ENCODE peak calls at places on chromosomes 6 and 20, in six cellular contexts. One of them, this sample, is unnamed.

GRCh38 chr6:156780117-156780641 is 3.0 kb downstream of the ARID1B start:
- DNase-seq in C1 segment of cervical spinal cord: no peak
- DNase-seq in neural crest cell: no peak
- DNase-seq in GM10248: peak; percentile 71
- DNase-seq in suprapubic skin: no peak
- DNase-seq in Right ventricle myocardium superior: no peak
- DNase-seq in this sample: peak; percentile 86

GRCh38 chr6:39937686-39938333 is 3.5 kb upstream of the MOCS1 start:
- DNase-seq in GM10248: no peak
- DNase-seq in Right ventricle myocardium superior: no peak
- DNase-seq in suprapubic skin: no peak
- DNase-seq in C1 segment of cervical spinal cord: no peak
- DNase-seq in neural crest cell: no peak
- DNase-seq in this sample: no peak

GRCh38 chr6:167296902-167297301 is 5.8 kb downstream of the UNC93A start:
- DNase-seq in suprapubic skin: no peak
- DNase-seq in GM10248: no peak
- DNase-seq in neural crest cell: no peak
- DNase-seq in C1 segment of cervical spinal cord: no peak
- DNase-seq in Right ventricle myocardium superior: no peak
- DNase-seq in this sample: no peak

GRCh38 chr6:170286246-170286933 is 4.5 kb downstream of the DLL1 start:
- DNase-seq in neural crest cell: peak; percentile 63
- DNase-seq in Right ventricle myocardium superior: peak; percentile 74
- DNase-seq in suprapubic skin: no peak
- DNase-seq in C1 segment of cervical spinal cord: no peak
- DNase-seq in GM10248: no peak
- DNase-seq in this sample: no peak

GRCh38 chr6:39444479-39445019 is 122.0 kb upstream of the KCNK16 start:
- DNase-seq in neural crest cell: no peak
- DNase-seq in GM10248: no peak
- DNase-seq in C1 segment of cervical spinal cord: no peak
- DNase-seq in suprapubic skin: no peak
- DNase-seq in Right ventricle myocardium superior: no peak
- DNase-seq in this sample: no peak

GRCh38 chr20:1562622-1563021 is 5.1 kb upstream of the SIRPD start:
- DNase-seq in Right ventricle myocardium superior: no peak
- DNase-seq in neural crest cell: no peak
- DNase-seq in C1 segment of cervical spinal cord: no peak
- DNase-seq in GM10248: no peak
- DNase-seq in suprapubic skin: no peak
- DNase-seq in this sample: peak; percentile 97

GRCh38 chr20:36096404-36096799 is 58.1 kb upstream of the EPB41L1 start:
- DNase-seq in C1 segment of cervical spinal cord: no peak
- DNase-seq in Right ventricle myocardium superior: no peak
- DNase-seq in neural crest cell: no peak
- DNase-seq in GM10248: no peak
- DNase-seq in suprapubic skin: no peak
- DNase-seq in this sample: no peak

GRCh38 chr20:58146761-58147160 is 81.7 kb downstream of the ANKRD60 start:
- DNase-seq in Right ventricle myocardium superior: no peak
- DNase-seq in neural crest cell: no peak
- DNase-seq in C1 segment of cervical spinal cord: no peak
- DNase-seq in GM10248: no peak
- DNase-seq in suprapubic skin: peak; percentile 21
- DNase-seq in this sample: no peak

GRCh38 chr6:105179244-105180065 is at the start of gene POPDC3:
- DNase-seq in GM10248: peak; percentile 26
- DNase-seq in Right ventricle myocardium superior: no peak
- DNase-seq in suprapubic skin: no peak
- DNase-seq in neural crest cell: peak; percentile 28
- DNase-seq in C1 segment of cervical spinal cord: no peak
- DNase-seq in this sample: no peak

GRCh38 chr20:45857836-45858250 is 429 bp downstream of the ZSWIM3 start:
- DNase-seq in suprapubic skin: no peak
- DNase-seq in GM10248: peak; percentile 81
- DNase-seq in Right ventricle myocardium superior: no peak
- DNase-seq in neural crest cell: no peak
- DNase-seq in C1 segment of cervical spinal cord: no peak
- DNase-seq in this sample: peak; percentile 56

GRCh38 chr6:71529769-71530168 is 241.2 kb downstream of the OGFRL1 start:
- DNase-seq in suprapubic skin: no peak
- DNase-seq in neural crest cell: no peak
- DNase-seq in GM10248: no peak
- DNase-seq in C1 segment of cervical spinal cord: no peak
- DNase-seq in Right ventricle myocardium superior: no peak
- DNase-seq in this sample: no peak

GRCh38 chr6:39792501-39793450 is 600 bp downstream of the DAAM2 start:
- DNase-seq in GM10248: no peak
- DNase-seq in C1 segment of cervical spinal cord: no peak
- DNase-seq in neural crest cell: no peak
- DNase-seq in Right ventricle myocardium superior: no peak
- DNase-seq in suprapubic skin: peak; percentile 71
- DNase-seq in this sample: no peak

GRCh38 chr20:63766695-63767426 is 27.3 kb downstream of the SLC2A4RG start:
- DNase-seq in GM10248: no peak
- DNase-seq in Right ventricle myocardium superior: no peak
- DNase-seq in neural crest cell: no peak
- DNase-seq in C1 segment of cervical spinal cord: no peak
- DNase-seq in suprapubic skin: no peak
- DNase-seq in this sample: no peak

GRCh38 chr6:112475083-112475482 is 128.0 kb downstream of the RFPL4B start:
- DNase-seq in suprapubic skin: no peak
- DNase-seq in neural crest cell: no peak
- DNase-seq in Right ventricle myocardium superior: no peak
- DNase-seq in GM10248: no peak
- DNase-seq in C1 segment of cervical spinal cord: no peak
- DNase-seq in this sample: no peak

GRCh38 chr6:144394209-144394608 is 109.1 kb downstream of the UTRN start:
- DNase-seq in neural crest cell: no peak
- DNase-seq in C1 segment of cervical spinal cord: no peak
- DNase-seq in GM10248: no peak
- DNase-seq in suprapubic skin: no peak
- DNase-seq in Right ventricle myocardium superior: no peak
- DNase-seq in this sample: peak; percentile 22

GRCh38 chr6:135291288-135292116 is 110.4 kb downstream of the MYB start:
- DNase-seq in GM10248: no peak
- DNase-seq in suprapubic skin: no peak
- DNase-seq in C1 segment of cervical spinal cord: no peak
- DNase-seq in Right ventricle myocardium superior: no peak
- DNase-seq in neural crest cell: no peak
- DNase-seq in this sample: peak; percentile 42

GRCh38 chr6:126824815-126825214 is 293.7 kb upstream of the RSPO3 start:
- DNase-seq in GM10248: no peak
- DNase-seq in C1 segment of cervical spinal cord: no peak
- DNase-seq in neural crest cell: no peak
- DNase-seq in suprapubic skin: no peak
- DNase-seq in Right ventricle myocardium superior: no peak
- DNase-seq in this sample: no peak

GRCh38 chr20:8398289-8399051 is 266.4 kb downstream of the PLCB1 start:
- DNase-seq in C1 segment of cervical spinal cord: no peak
- DNase-seq in Right ventricle myocardium superior: no peak
- DNase-seq in GM10248: no peak
- DNase-seq in suprapubic skin: no peak
- DNase-seq in neural crest cell: no peak
- DNase-seq in this sample: no peak

GRCh38 chr6:148175511-148176188 is 167.0 kb upstream of the SASH1 start:
- DNase-seq in C1 segment of cervical spinal cord: no peak
- DNase-seq in Right ventricle myocardium superior: no peak
- DNase-seq in GM10248: no peak
- DNase-seq in neural crest cell: no peak
- DNase-seq in suprapubic skin: no peak
- DNase-seq in this sample: no peak

GRCh38 chr20:47493175-47493953 is 8.3 kb upstream of the NCOA3 start:
- DNase-seq in Right ventricle myocardium superior: peak; percentile 94
- DNase-seq in neural crest cell: no peak
- DNase-seq in suprapubic skin: peak; percentile 90
- DNase-seq in GM10248: no peak
- DNase-seq in C1 segment of cervical spinal cord: no peak
- DNase-seq in this sample: peak; percentile 86

GRCh38 chr6:159983641-159984080 is 14.8 kb downstream of the IGF2R start:
- DNase-seq in GM10248: no peak
- DNase-seq in Right ventricle myocardium superior: peak; percentile 41
- DNase-seq in C1 segment of cervical spinal cord: no peak
- DNase-seq in neural crest cell: no peak
- DNase-seq in suprapubic skin: no peak
- DNase-seq in this sample: peak; percentile 95

GRCh38 chr20:13302647-13303425 is 81.8 kb downstream of the ISM1 start:
- DNase-seq in C1 segment of cervical spinal cord: no peak
- DNase-seq in suprapubic skin: no peak
- DNase-seq in GM10248: peak; percentile 50
- DNase-seq in Right ventricle myocardium superior: no peak
- DNase-seq in neural crest cell: peak; percentile 30
- DNase-seq in this sample: no peak

GRCh38 chr20:45404438-45404837 is 3.7 kb upstream of the DBNDD2 start:
- DNase-seq in C1 segment of cervical spinal cord: no peak
- DNase-seq in suprapubic skin: no peak
- DNase-seq in Right ventricle myocardium superior: no peak
- DNase-seq in neural crest cell: no peak
- DNase-seq in GM10248: no peak
- DNase-seq in this sample: no peak

GRCh38 chr20:14114049-14114448 is 118.7 kb downstream of the MACROD2 start:
- DNase-seq in GM10248: no peak
- DNase-seq in neural crest cell: no peak
- DNase-seq in Right ventricle myocardium superior: no peak
- DNase-seq in C1 segment of cervical spinal cord: no peak
- DNase-seq in suprapubic skin: no peak
- DNase-seq in this sample: no peak

GRCh38 chr6:153698001-153698400 is 341.0 kb upstream of the OPRM1 start:
- DNase-seq in Right ventricle myocardium superior: no peak
- DNase-seq in suprapubic skin: no peak
- DNase-seq in GM10248: no peak
- DNase-seq in C1 segment of cervical spinal cord: no peak
- DNase-seq in neural crest cell: no peak
- DNase-seq in this sample: no peak

GRCh38 chr6:108497883-108498282 is 62.8 kb upstream of the FOXO3 start:
- DNase-seq in Right ventricle myocardium superior: no peak
- DNase-seq in neural crest cell: peak; percentile 42
- DNase-seq in GM10248: peak; percentile 22
- DNase-seq in suprapubic skin: no peak
- DNase-seq in C1 segment of cervical spinal cord: no peak
- DNase-seq in this sample: peak; percentile 44

GRCh38 chr6:25413506-25413905 is 134.3 kb downstream of the CARMIL1 start:
- DNase-seq in suprapubic skin: no peak
- DNase-seq in neural crest cell: no peak
- DNase-seq in GM10248: no peak
- DNase-seq in C1 segment of cervical spinal cord: no peak
- DNase-seq in Right ventricle myocardium superior: no peak
- DNase-seq in this sample: peak; percentile 60

GRCh38 chr20:63253438-63254236 is 626 bp downstream of the NKAIN4 start:
- DNase-seq in C1 segment of cervical spinal cord: no peak
- DNase-seq in suprapubic skin: no peak
- DNase-seq in Right ventricle myocardium superior: no peak
- DNase-seq in GM10248: no peak
- DNase-seq in neural crest cell: peak; percentile 70
- DNase-seq in this sample: no peak

GRCh38 chr6:109139109-109139508 is 43.8 kb downstream of the CEP57L1 start:
- DNase-seq in GM10248: no peak
- DNase-seq in suprapubic skin: no peak
- DNase-seq in Right ventricle myocardium superior: no peak
- DNase-seq in C1 segment of cervical spinal cord: no peak
- DNase-seq in neural crest cell: no peak
- DNase-seq in this sample: no peak

This sample was measured in MV-4-11.